ENCODE peak calls at places on chromosomes 2 and 18, in ten cellular contexts. One of them, this sample, is unnamed.
A peak's percentile ranks its signal among the peaks of the same experiment; 100 is the strongest.

GRCh38 chr18:56112013-56112749 is 524.2 kb upstream of the TCF4 start:
- DNase-seq in HCT116: no peak
- DNase-seq in uterus: no peak
- DNase-seq in IMR-90: peak; percentile 75
- DNase-seq in spleen: no peak
- DNase-seq in heart left ventricle: no peak
- DNase-seq in esophagus squamous epithelium: no peak
- DNase-seq in stomach: no peak
- DNase-seq in GM12878: peak; percentile 45
- DNase-seq in ovary: no peak
- DNase-seq in this sample: no peak

GRCh38 chr2:9179572-9180201 is 26.9 kb upstream of the ASAP2 start:
- DNase-seq in HCT116: peak; percentile 83
- DNase-seq in uterus: peak; percentile 52
- DNase-seq in IMR-90: peak; percentile 90
- DNase-seq in spleen: no peak
- DNase-seq in heart left ventricle: no peak
- DNase-seq in esophagus squamous epithelium: no peak
- DNase-seq in stomach: peak; percentile 55
- DNase-seq in GM12878: no peak
- DNase-seq in ovary: peak; percentile 30
- DNase-seq in this sample: peak; percentile 92

GRCh38 chr18:46623541-46623940 is 33.5 kb downstream of the LOXHD1 start:
- DNase-seq in HCT116: no peak
- DNase-seq in uterus: no peak
- DNase-seq in IMR-90: no peak
- DNase-seq in spleen: peak; percentile 88
- DNase-seq in heart left ventricle: no peak
- DNase-seq in esophagus squamous epithelium: no peak
- DNase-seq in stomach: no peak
- DNase-seq in GM12878: no peak
- DNase-seq in ovary: no peak
- DNase-seq in this sample: no peak

GRCh38 chr2:85308951-85309555 is 18.7 kb downstream of the TGOLN2 start:
- DNase-seq in HCT116: no peak
- DNase-seq in uterus: peak; percentile 80
- DNase-seq in IMR-90: peak; percentile 67
- DNase-seq in spleen: peak; percentile 85
- DNase-seq in heart left ventricle: peak; percentile 76
- DNase-seq in esophagus squamous epithelium: no peak
- DNase-seq in stomach: peak; percentile 55
- DNase-seq in GM12878: no peak
- DNase-seq in ovary: peak; percentile 80
- DNase-seq in this sample: peak; percentile 34

GRCh38 chr2:160241251-160242137 is 41.4 kb upstream of the ITGB6 start:
- DNase-seq in HCT116: peak; percentile 56
- DNase-seq in uterus: no peak
- DNase-seq in IMR-90: peak; percentile 81
- DNase-seq in spleen: no peak
- DNase-seq in heart left ventricle: peak; percentile 66
- DNase-seq in esophagus squamous epithelium: no peak
- DNase-seq in stomach: peak; percentile 45
- DNase-seq in GM12878: no peak
- DNase-seq in ovary: no peak
- DNase-seq in this sample: peak; percentile 54

GRCh38 chr2:139155991-139156390 is 375.8 kb upstream of the NXPH2 start:
- DNase-seq in HCT116: no peak
- DNase-seq in uterus: no peak
- DNase-seq in IMR-90: no peak
- DNase-seq in spleen: no peak
- DNase-seq in heart left ventricle: no peak
- DNase-seq in esophagus squamous epithelium: no peak
- DNase-seq in stomach: no peak
- DNase-seq in GM12878: no peak
- DNase-seq in ovary: no peak
- DNase-seq in this sample: no peak

GRCh38 chr2:179741317-179741716 is 120.1 kb downstream of the ZNF385B start:
- DNase-seq in HCT116: no peak
- DNase-seq in uterus: no peak
- DNase-seq in IMR-90: no peak
- DNase-seq in spleen: no peak
- DNase-seq in heart left ventricle: no peak
- DNase-seq in esophagus squamous epithelium: no peak
- DNase-seq in stomach: no peak
- DNase-seq in GM12878: no peak
- DNase-seq in ovary: no peak
- DNase-seq in this sample: no peak

GRCh38 chr2:60861736-60862135 is 19.6 kb upstream of the REL start:
- DNase-seq in HCT116: no peak
- DNase-seq in uterus: no peak
- DNase-seq in IMR-90: no peak
- DNase-seq in spleen: no peak
- DNase-seq in heart left ventricle: no peak
- DNase-seq in esophagus squamous epithelium: no peak
- DNase-seq in stomach: no peak
- DNase-seq in GM12878: no peak
- DNase-seq in ovary: no peak
- DNase-seq in this sample: no peak

GRCh38 chr2:12612646-12613045 is 104.1 kb upstream of the TRIB2 start:
- DNase-seq in HCT116: no peak
- DNase-seq in uterus: no peak
- DNase-seq in IMR-90: no peak
- DNase-seq in spleen: no peak
- DNase-seq in heart left ventricle: no peak
- DNase-seq in esophagus squamous epithelium: no peak
- DNase-seq in stomach: no peak
- DNase-seq in GM12878: no peak
- DNase-seq in ovary: no peak
- DNase-seq in this sample: no peak

GRCh38 chr2:2919574-2920365 is 457.8 kb downstream of the EIPR1 start:
- DNase-seq in HCT116: no peak
- DNase-seq in uterus: no peak
- DNase-seq in IMR-90: no peak
- DNase-seq in spleen: no peak
- DNase-seq in heart left ventricle: no peak
- DNase-seq in esophagus squamous epithelium: no peak
- DNase-seq in stomach: no peak
- DNase-seq in GM12878: no peak
- DNase-seq in ovary: no peak
- DNase-seq in this sample: no peak

GRCh38 chr2:126831234-126832005 is 67.3 kb upstream of the TEX51 start:
- DNase-seq in HCT116: no peak
- DNase-seq in uterus: no peak
- DNase-seq in IMR-90: peak; percentile 4
- DNase-seq in spleen: no peak
- DNase-seq in heart left ventricle: no peak
- DNase-seq in esophagus squamous epithelium: no peak
- DNase-seq in stomach: no peak
- DNase-seq in GM12878: no peak
- DNase-seq in ovary: no peak
- DNase-seq in this sample: no peak

GRCh38 chr18:3603460-3604259 is 153.7 kb downstream of the TGIF1 start:
- DNase-seq in HCT116: peak; percentile 94
- DNase-seq in uterus: no peak
- DNase-seq in IMR-90: peak; percentile 99
- DNase-seq in spleen: peak; percentile 3
- DNase-seq in heart left ventricle: no peak
- DNase-seq in esophagus squamous epithelium: no peak
- DNase-seq in stomach: peak; percentile 55
- DNase-seq in GM12878: no peak
- DNase-seq in ovary: no peak
- DNase-seq in this sample: no peak
- TF ChIP-seq POLR2A in HCT116: no peak
- TF ChIP-seq POLR2A in uterus: peak; percentile 31
- TF ChIP-seq POLR2A in IMR-90: peak; percentile 92
- TF ChIP-seq POLR2A in spleen: no peak
- TF ChIP-seq POLR2A in heart left ventricle: peak; percentile 29
- TF ChIP-seq POLR2A in esophagus squamous epithelium: peak; percentile 37
- TF ChIP-seq POLR2A in stomach: no peak
- TF ChIP-seq POLR2A in GM12878: no peak
- TF ChIP-seq POLR2A in ovary: no peak
- TF ChIP-seq POLR2A in this sample: no peak

DNA sequence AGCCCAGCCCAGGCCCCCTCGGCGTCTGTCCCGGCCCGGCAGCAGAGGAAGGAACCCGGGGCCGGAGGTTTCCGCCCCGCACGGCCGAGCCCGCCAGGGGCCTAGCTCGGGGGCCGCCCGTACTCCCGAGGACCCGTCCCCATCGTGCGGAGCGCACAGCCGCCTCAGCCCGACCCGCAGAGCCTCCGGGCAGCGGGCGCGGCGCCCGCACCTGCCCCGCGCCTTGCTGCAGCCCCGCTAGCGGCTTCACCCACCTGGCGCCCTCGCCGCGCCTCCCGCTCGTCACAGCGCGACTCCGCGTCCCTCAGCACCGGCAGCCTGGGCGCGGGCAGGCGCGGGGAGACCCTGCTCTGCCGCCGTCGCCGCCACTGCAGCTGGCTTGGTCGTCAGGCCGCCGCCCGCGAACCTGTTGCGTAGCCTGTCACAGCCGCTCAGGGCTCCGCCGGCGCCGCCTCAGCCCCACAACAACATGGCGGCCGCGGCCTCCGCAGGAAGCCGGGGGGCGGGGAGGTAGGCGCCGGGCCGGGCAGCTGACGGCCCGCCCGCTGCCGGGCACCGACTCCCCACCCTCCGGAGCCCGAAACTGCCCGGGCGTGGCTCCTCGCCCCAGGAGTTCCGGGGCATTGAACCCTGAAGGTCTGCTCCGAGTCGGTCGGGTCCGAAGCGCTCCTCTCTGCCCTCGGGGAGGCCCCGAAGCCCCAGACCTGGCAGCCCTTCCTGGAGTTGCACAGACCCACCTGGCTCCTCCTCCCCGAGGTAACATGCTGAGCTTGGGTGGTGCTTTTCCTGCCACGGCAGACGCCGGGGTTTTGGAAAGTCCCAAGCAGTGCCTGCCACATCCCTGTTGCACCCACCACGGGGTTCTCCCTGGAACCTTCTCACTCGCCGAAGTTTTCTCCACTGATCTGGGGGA is at the start of gene ITSN2:
- DNase-seq in HCT116: peak; percentile 48
- DNase-seq in uterus: peak; percentile 68
- DNase-seq in IMR-90: peak; percentile 49
- DNase-seq in spleen: peak; percentile 98
- DNase-seq in heart left ventricle: peak; percentile 93
- DNase-seq in esophagus squamous epithelium: peak; percentile 17
- DNase-seq in stomach: peak; percentile 82
- DNase-seq in GM12878: peak; percentile 68
- DNase-seq in ovary: peak; percentile 75
- DNase-seq in this sample: peak; percentile 78
- TF ChIP-seq POLR2A in HCT116: no peak
- TF ChIP-seq POLR2A in uterus: no peak
- TF ChIP-seq POLR2A in IMR-90: peak; percentile 34
- TF ChIP-seq POLR2A in spleen: no peak
- TF ChIP-seq POLR2A in heart left ventricle: peak; percentile 59
- TF ChIP-seq POLR2A in esophagus squamous epithelium: peak; percentile 46
- TF ChIP-seq POLR2A in stomach: no peak
- TF ChIP-seq POLR2A in GM12878: peak; percentile 89
- TF ChIP-seq POLR2A in ovary: peak; percentile 56
- TF ChIP-seq POLR2A in this sample: peak; percentile 72

GRCh38 chr2:190407662-190408537 is at the start of gene MFSD6:
- DNase-seq in HCT116: no peak
- DNase-seq in uterus: peak; percentile 52
- DNase-seq in IMR-90: no peak
- DNase-seq in spleen: peak; percentile 93
- DNase-seq in heart left ventricle: peak; percentile 78
- DNase-seq in esophagus squamous epithelium: no peak
- DNase-seq in stomach: peak; percentile 74
- DNase-seq in GM12878: no peak
- DNase-seq in ovary: peak; percentile 52
- DNase-seq in this sample: peak; percentile 41
- TF ChIP-seq POLR2A in HCT116: no peak
- TF ChIP-seq POLR2A in uterus: no peak
- TF ChIP-seq POLR2A in IMR-90: no peak
- TF ChIP-seq POLR2A in spleen: no peak
- TF ChIP-seq POLR2A in heart left ventricle: no peak
- TF ChIP-seq POLR2A in esophagus squamous epithelium: peak; percentile 28
- TF ChIP-seq POLR2A in stomach: no peak
- TF ChIP-seq POLR2A in GM12878: peak; percentile 17
- TF ChIP-seq POLR2A in ovary: no peak
- TF ChIP-seq POLR2A in this sample: no peak

GRCh38 chr2:37670378-37671012 is 947 bp downstream of the CDC42EP3 start:
- DNase-seq in HCT116: no peak
- DNase-seq in uterus: no peak
- DNase-seq in IMR-90: no peak
- DNase-seq in spleen: no peak
- DNase-seq in heart left ventricle: no peak
- DNase-seq in esophagus squamous epithelium: no peak
- DNase-seq in stomach: no peak
- DNase-seq in GM12878: no peak
- DNase-seq in ovary: no peak
- DNase-seq in this sample: no peak

GRCh38 chr2:37672870-37673184 is 1.4 kb upstream of the CDC42EP3 start:
- DNase-seq in HCT116: no peak
- DNase-seq in uterus: no peak
- DNase-seq in IMR-90: no peak
- DNase-seq in spleen: no peak
- DNase-seq in heart left ventricle: no peak
- DNase-seq in esophagus squamous epithelium: no peak
- DNase-seq in stomach: no peak
- DNase-seq in GM12878: no peak
- DNase-seq in ovary: no peak
- DNase-seq in this sample: no peak

GRCh38 chr2:37671816-37672103 is 318 bp upstream of the CDC42EP3 start:
- DNase-seq in HCT116: no peak
- DNase-seq in uterus: no peak
- DNase-seq in IMR-90: no peak
- DNase-seq in spleen: no peak
- DNase-seq in heart left ventricle: no peak
- DNase-seq in esophagus squamous epithelium: no peak
- DNase-seq in stomach: no peak
- DNase-seq in GM12878: no peak
- DNase-seq in ovary: no peak
- DNase-seq in this sample: no peak

GRCh38 chr2:37671013-37671815 is at the start of gene CDC42EP3:
- DNase-seq in HCT116: no peak
- DNase-seq in uterus: peak; percentile 71
- DNase-seq in IMR-90: no peak
- DNase-seq in spleen: peak; percentile 94
- DNase-seq in heart left ventricle: peak; percentile 84
- DNase-seq in esophagus squamous epithelium: no peak
- DNase-seq in stomach: peak; percentile 80
- DNase-seq in GM12878: no peak
- DNase-seq in ovary: peak; percentile 59
- DNase-seq in this sample: peak; percentile 48

DNA sequence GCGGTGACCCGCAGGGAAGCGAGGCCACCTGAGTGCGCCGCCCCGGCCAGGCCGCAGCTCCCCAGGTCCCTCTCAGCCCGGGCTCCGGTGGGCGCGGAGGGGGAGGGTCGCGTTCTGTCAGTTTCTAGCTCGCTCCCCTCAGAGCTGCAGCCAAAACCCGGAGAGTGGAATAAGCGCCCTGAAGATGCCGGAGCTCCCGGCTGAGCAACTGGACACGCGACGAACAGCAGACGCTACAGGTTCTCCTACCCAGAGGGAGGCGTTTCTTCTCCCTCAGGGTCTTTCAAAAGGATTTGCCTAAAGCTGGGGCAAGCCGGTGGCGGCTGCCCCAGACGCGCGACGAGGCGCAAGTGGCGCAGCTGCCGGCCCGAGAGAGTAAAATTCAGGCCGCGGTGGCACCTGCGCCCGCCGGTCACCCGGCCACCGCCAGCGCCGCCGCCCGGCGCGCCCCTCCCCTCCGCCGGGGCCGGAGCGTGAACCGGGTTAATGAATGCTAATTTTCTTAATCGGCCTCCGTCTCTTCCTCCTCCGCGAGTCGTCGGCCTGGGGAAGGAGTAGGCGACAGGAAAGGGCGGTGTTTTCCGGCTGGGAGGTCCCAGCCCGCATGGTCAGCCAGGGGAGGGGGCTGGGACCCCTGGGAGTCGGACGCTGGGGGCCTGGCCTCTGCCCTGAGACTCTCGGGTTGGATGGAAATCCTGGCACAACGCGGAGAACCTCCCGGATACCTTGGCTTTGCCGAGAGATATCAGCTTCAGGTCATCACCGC is 845 bp upstream of the CDC42EP3 start:
- DNase-seq in HCT116: peak; percentile 81
- DNase-seq in uterus: peak; percentile 81
- DNase-seq in IMR-90: peak; percentile 88
- DNase-seq in spleen: peak; percentile 92
- DNase-seq in heart left ventricle: peak; percentile 87
- DNase-seq in esophagus squamous epithelium: no peak
- DNase-seq in stomach: peak; percentile 71
- DNase-seq in GM12878: no peak
- DNase-seq in ovary: peak; percentile 74
- DNase-seq in this sample: peak; percentile 80
- TF ChIP-seq POLR2A in HCT116: no peak
- TF ChIP-seq POLR2A in uterus: peak; percentile 12
- TF ChIP-seq POLR2A in IMR-90: no peak
- TF ChIP-seq POLR2A in spleen: no peak
- TF ChIP-seq POLR2A in heart left ventricle: peak; percentile 19
- TF ChIP-seq POLR2A in esophagus squamous epithelium: peak; percentile 29
- TF ChIP-seq POLR2A in stomach: no peak
- TF ChIP-seq POLR2A in GM12878: peak; percentile 51
- TF ChIP-seq POLR2A in ovary: no peak
- TF ChIP-seq POLR2A in this sample: peak; percentile 38

This sample was measured in H54.